ENCODE peak calls at places on chromosomes 4 and X, in five cellular contexts. One of them, this sample, is unnamed.
A peak's percentile ranks its signal among the peaks of the same experiment; 100 is the strongest.

GRCh38 chr4:88858752-88859151 is 161.1 kb upstream of the NAP1L5 start:
- DNase-seq in SK-N-SH: no peak
- DNase-seq in body of pancreas: no peak
- DNase-seq in heart left ventricle: no peak
- DNase-seq in esophagus squamous epithelium: no peak
- DNase-seq in this sample: no peak

GRCh38 chrX:46770817-46771163 is 11.9 kb upstream of the SLC9A7 start:
- DNase-seq in SK-N-SH: no peak
- DNase-seq in heart left ventricle: no peak
- DNase-seq in body of pancreas: no peak
- DNase-seq in esophagus squamous epithelium: no peak
- DNase-seq in this sample: no peak

GRCh38 chr4:150940123-150940522 is 75.0 kb downstream of the LRBA start:
- DNase-seq in esophagus squamous epithelium: no peak
- DNase-seq in heart left ventricle: no peak
- DNase-seq in body of pancreas: no peak
- DNase-seq in SK-N-SH: no peak
- DNase-seq in this sample: no peak

GRCh38 chr4:6703786-6704185 is 5.9 kb downstream of the MRFAP1L1 start:
- DNase-seq in body of pancreas: no peak
- DNase-seq in esophagus squamous epithelium: no peak
- DNase-seq in heart left ventricle: no peak
- DNase-seq in SK-N-SH: no peak
- DNase-seq in this sample: no peak

GRCh38 chr4:93731448-93731847 is 97.1 kb upstream of the ATOH1 start:
- DNase-seq in esophagus squamous epithelium: no peak
- DNase-seq in heart left ventricle: no peak
- DNase-seq in body of pancreas: no peak
- DNase-seq in SK-N-SH: peak; percentile 7
- DNase-seq in this sample: peak; percentile 58

GRCh38 chrX:31271615-31272471 is 200.0 kb upstream of the FTHL17 start:
- DNase-seq in body of pancreas: no peak
- DNase-seq in esophagus squamous epithelium: no peak
- DNase-seq in SK-N-SH: no peak
- DNase-seq in heart left ventricle: no peak
- DNase-seq in this sample: no peak

GRCh38 chr4:181294421-181294820 is 948.8 kb upstream of the TENM3 start:
- DNase-seq in heart left ventricle: no peak
- DNase-seq in esophagus squamous epithelium: no peak
- DNase-seq in body of pancreas: no peak
- DNase-seq in SK-N-SH: no peak
- DNase-seq in this sample: no peak

GRCh38 chrX:7170903-7171302 is 22.9 kb upstream of the PUDP start:
- DNase-seq in body of pancreas: peak; percentile 33
- DNase-seq in esophagus squamous epithelium: no peak
- DNase-seq in heart left ventricle: no peak
- DNase-seq in SK-N-SH: peak; percentile 28
- DNase-seq in this sample: no peak

GRCh38 chrX:11629593-11630211 is 36.0 kb downstream of the ARHGAP6 start:
- DNase-seq in SK-N-SH: no peak
- DNase-seq in body of pancreas: no peak
- DNase-seq in esophagus squamous epithelium: no peak
- DNase-seq in heart left ventricle: peak; percentile 38
- DNase-seq in this sample: peak; percentile 41

GRCh38 chr4:141352328-141352727 is 131.6 kb downstream of the ZNF330 start:
- DNase-seq in heart left ventricle: no peak
- DNase-seq in esophagus squamous epithelium: no peak
- DNase-seq in SK-N-SH: no peak
- DNase-seq in body of pancreas: no peak
- DNase-seq in this sample: no peak

GRCh38 chr4:155809835-155810234 is 51.0 kb downstream of the GUCY1B1 start:
- DNase-seq in esophagus squamous epithelium: no peak
- DNase-seq in SK-N-SH: peak; percentile 41
- DNase-seq in heart left ventricle: no peak
- DNase-seq in body of pancreas: no peak
- DNase-seq in this sample: no peak

GRCh38 chr4:67869580-67870190 is 14.1 kb downstream of the TMPRSS11D start:
- DNase-seq in esophagus squamous epithelium: no peak
- DNase-seq in body of pancreas: no peak
- DNase-seq in heart left ventricle: no peak
- DNase-seq in SK-N-SH: no peak
- DNase-seq in this sample: no peak

GRCh38 chrX:140762061-140762460 is 52.5 kb downstream of the LINC00632 start:
- DNase-seq in SK-N-SH: peak; percentile 50
- DNase-seq in heart left ventricle: no peak
- DNase-seq in body of pancreas: peak; percentile 59
- DNase-seq in esophagus squamous epithelium: no peak
- DNase-seq in this sample: no peak

GRCh38 chrX:37926700-37927099 is 79.3 kb upstream of the DYNLT3 start:
- DNase-seq in heart left ventricle: no peak
- DNase-seq in body of pancreas: no peak
- DNase-seq in SK-N-SH: peak; percentile 8
- DNase-seq in esophagus squamous epithelium: no peak
- DNase-seq in this sample: no peak

DNA sequence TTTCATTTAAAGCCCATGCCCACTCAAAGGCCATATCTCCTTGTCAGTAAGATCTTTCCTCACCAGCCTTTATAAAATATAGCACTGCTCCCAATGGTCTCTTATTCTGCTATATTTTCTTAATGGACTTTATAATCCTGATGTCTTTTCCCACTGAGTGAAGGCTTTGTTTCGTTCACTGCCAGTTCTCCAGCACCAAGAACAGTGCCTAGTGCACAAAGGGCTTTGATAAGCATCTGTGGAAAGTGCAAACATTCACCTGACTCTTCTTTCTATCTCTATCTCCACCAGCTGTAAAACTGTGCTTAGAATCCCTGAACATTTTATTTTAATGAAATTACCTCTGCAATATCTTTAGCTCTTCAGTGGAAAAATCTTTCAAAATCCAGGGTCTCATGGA is 573.9 kb upstream of the MAGEB2 start:
- DNase-seq in body of pancreas: no peak
- DNase-seq in SK-N-SH: no peak
- DNase-seq in esophagus squamous epithelium: no peak
- DNase-seq in heart left ventricle: no peak
- DNase-seq in this sample: no peak
- H3K9me3 ChIP-seq in body of pancreas: no peaks in the 10 kb centered on the region
- H3K9me3 ChIP-seq in SK-N-SH: no peaks in the 10 kb centered on the region
- H3K9me3 ChIP-seq in esophagus squamous epithelium: no peaks in the 10 kb centered on the region
- H3K9me3 ChIP-seq in heart left ventricle: no peaks in the 10 kb centered on the region
- H3K9me3 ChIP-seq in this sample: no peaks in the 10 kb centered on the region

GRCh38 chrX:17803449-17803848 is 57.6 kb downstream of the RAI2 start:
- DNase-seq in SK-N-SH: no peak
- DNase-seq in esophagus squamous epithelium: no peak
- DNase-seq in body of pancreas: no peak
- DNase-seq in heart left ventricle: no peak
- DNase-seq in this sample: no peak

GRCh38 chrX:17809273-17809672 is 51.8 kb downstream of the RAI2 start:
- DNase-seq in heart left ventricle: no peak
- DNase-seq in esophagus squamous epithelium: no peak
- DNase-seq in body of pancreas: no peak
- DNase-seq in SK-N-SH: no peak
- DNase-seq in this sample: no peak

GRCh38 chrX:17802756-17803155 is 58.3 kb downstream of the RAI2 start:
- DNase-seq in body of pancreas: no peak
- DNase-seq in esophagus squamous epithelium: no peak
- DNase-seq in heart left ventricle: no peak
- DNase-seq in SK-N-SH: no peak
- DNase-seq in this sample: no peak

GRCh38 chrX:17801431-17801830 is 59.7 kb downstream of the RAI2 start:
- DNase-seq in body of pancreas: no peak
- DNase-seq in esophagus squamous epithelium: no peak
- DNase-seq in heart left ventricle: no peak
- DNase-seq in SK-N-SH: no peak
- DNase-seq in this sample: no peak

GRCh38 chrX:17805120-17805519 is 56.0 kb downstream of the RAI2 start:
- DNase-seq in SK-N-SH: no peak
- DNase-seq in body of pancreas: no peak
- DNase-seq in heart left ventricle: no peak
- DNase-seq in esophagus squamous epithelium: no peak
- DNase-seq in this sample: no peak
- TF ChIP-seq CTCF in SK-N-SH: peak; percentile 21
- TF ChIP-seq CTCF in body of pancreas: no peak
- TF ChIP-seq CTCF in heart left ventricle: no peak
- TF ChIP-seq CTCF in esophagus squamous epithelium: no peak
- TF ChIP-seq CTCF in this sample: no peak

DNA sequence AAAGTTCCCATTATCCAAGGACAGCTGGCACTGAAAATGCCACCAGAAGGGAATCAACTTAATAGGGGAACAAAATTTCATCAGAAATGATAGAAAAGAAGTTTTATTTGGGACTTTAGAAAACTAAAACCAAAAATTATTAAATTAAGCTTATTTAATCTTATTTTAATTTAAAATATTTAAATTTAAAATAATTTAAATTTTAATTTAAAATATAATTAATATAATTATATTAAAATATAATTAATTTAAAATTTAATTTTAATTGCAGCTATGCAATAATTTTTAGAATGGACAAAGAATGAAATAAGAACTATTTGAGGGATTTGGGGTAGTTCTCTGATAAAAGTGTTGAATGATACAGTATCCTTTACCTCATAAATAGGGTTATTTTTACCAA is 10.2 kb upstream of the VAMP7 start:
- DNase-seq in esophagus squamous epithelium: no peak
- DNase-seq in SK-N-SH: no peak
- DNase-seq in body of pancreas: no peak
- DNase-seq in heart left ventricle: no peak
- DNase-seq in this sample: no peak
- H3K9me3 ChIP-seq in esophagus squamous epithelium: no peaks in the 10 kb centered on the region
- H3K9me3 ChIP-seq in SK-N-SH: no peaks in the 10 kb centered on the region
- H3K9me3 ChIP-seq in body of pancreas: no peaks in the 10 kb centered on the region
- H3K9me3 ChIP-seq in heart left ventricle: no peaks in the 10 kb centered on the region
- H3K9me3 ChIP-seq in this sample: no peaks in the 10 kb centered on the region

GRCh38 chrX:57282568-57282967 is 3.9 kb upstream of the FAAH2 start:
- DNase-seq in SK-N-SH: no peak
- DNase-seq in heart left ventricle: no peak
- DNase-seq in body of pancreas: no peak
- DNase-seq in esophagus squamous epithelium: no peak
- DNase-seq in this sample: no peak
- TF ChIP-seq CTCF in SK-N-SH: no peak
- TF ChIP-seq CTCF in heart left ventricle: no peak
- TF ChIP-seq CTCF in body of pancreas: no peak
- TF ChIP-seq CTCF in esophagus squamous epithelium: peak; percentile 19
- TF ChIP-seq CTCF in this sample: no peak

GRCh38 chr4:128249787-128250668 is 37.6 kb downstream of the PGRMC2 start:
- DNase-seq in esophagus squamous epithelium: no peak
- DNase-seq in heart left ventricle: no peak
- DNase-seq in SK-N-SH: no peak
- DNase-seq in body of pancreas: no peak
- DNase-seq in this sample: no peak
- H3K9me3 ChIP-seq in esophagus squamous epithelium: no peaks in the 10 kb centered on the region
- H3K9me3 ChIP-seq in heart left ventricle: no peaks in the 10 kb centered on the region
- H3K9me3 ChIP-seq in SK-N-SH: peaks cover 25% of the 10 kb centered on the region
- H3K9me3 ChIP-seq in body of pancreas: no peaks in the 10 kb centered on the region
- H3K9me3 ChIP-seq in this sample: no peaks in the 10 kb centered on the region

GRCh38 chrX:69313622-69314290 is 148.5 kb upstream of the PJA1 start:
- DNase-seq in heart left ventricle: no peak
- DNase-seq in esophagus squamous epithelium: no peak
- DNase-seq in body of pancreas: no peak
- DNase-seq in SK-N-SH: peak; percentile 8
- DNase-seq in this sample: no peak

GRCh38 chrX:69309074-69309792 is 144.0 kb upstream of the PJA1 start:
- DNase-seq in body of pancreas: no peak
- DNase-seq in heart left ventricle: no peak
- DNase-seq in SK-N-SH: no peak
- DNase-seq in esophagus squamous epithelium: no peak
- DNase-seq in this sample: no peak

GRCh38 chrX:69307736-69308135 is 142.5 kb upstream of the PJA1 start:
- DNase-seq in body of pancreas: no peak
- DNase-seq in esophagus squamous epithelium: no peak
- DNase-seq in SK-N-SH: no peak
- DNase-seq in heart left ventricle: no peak
- DNase-seq in this sample: no peak

GRCh38 chrX:69314436-69315348 is 149.4 kb upstream of the PJA1 start:
- DNase-seq in esophagus squamous epithelium: no peak
- DNase-seq in SK-N-SH: peak; percentile 12
- DNase-seq in heart left ventricle: peak; percentile 32
- DNase-seq in body of pancreas: no peak
- DNase-seq in this sample: no peak

GRCh38 chrX:69312141-69312670 is 147.0 kb upstream of the PJA1 start:
- DNase-seq in body of pancreas: no peak
- DNase-seq in SK-N-SH: no peak
- DNase-seq in esophagus squamous epithelium: no peak
- DNase-seq in heart left ventricle: no peak
- DNase-seq in this sample: no peak
- TF ChIP-seq CTCF in body of pancreas: no peak
- TF ChIP-seq CTCF in SK-N-SH: no peak
- TF ChIP-seq CTCF in esophagus squamous epithelium: no peak
- TF ChIP-seq CTCF in heart left ventricle: no peak
- TF ChIP-seq CTCF in this sample: no peak

GRCh38 chrX:19782419-19782818 is 105.0 kb downstream of the SH3KBP1 start:
- DNase-seq in esophagus squamous epithelium: no peak
- DNase-seq in SK-N-SH: no peak
- DNase-seq in heart left ventricle: no peak
- DNase-seq in body of pancreas: no peak
- DNase-seq in this sample: no peak
- H3K9me3 ChIP-seq in esophagus squamous epithelium: no peaks in the 10 kb centered on the region
- H3K9me3 ChIP-seq in SK-N-SH: no peaks in the 10 kb centered on the region
- H3K9me3 ChIP-seq in heart left ventricle: no peaks in the 10 kb centered on the region
- H3K9me3 ChIP-seq in body of pancreas: no peaks in the 10 kb centered on the region
- H3K9me3 ChIP-seq in this sample: no peaks in the 10 kb centered on the region

GRCh38 chr4:185656467-185656890 is 121.2 kb upstream of the PDLIM3 start:
- DNase-seq in esophagus squamous epithelium: no peak
- DNase-seq in heart left ventricle: peak; percentile 58
- DNase-seq in body of pancreas: peak; percentile 65
- DNase-seq in SK-N-SH: no peak
- DNase-seq in this sample: no peak
- TF ChIP-seq CTCF in esophagus squamous epithelium: no peak
- TF ChIP-seq CTCF in heart left ventricle: peak; percentile 10
- TF ChIP-seq CTCF in body of pancreas: no peak
- TF ChIP-seq CTCF in SK-N-SH: no peak
- TF ChIP-seq CTCF in this sample: peak; percentile 34

DNA sequence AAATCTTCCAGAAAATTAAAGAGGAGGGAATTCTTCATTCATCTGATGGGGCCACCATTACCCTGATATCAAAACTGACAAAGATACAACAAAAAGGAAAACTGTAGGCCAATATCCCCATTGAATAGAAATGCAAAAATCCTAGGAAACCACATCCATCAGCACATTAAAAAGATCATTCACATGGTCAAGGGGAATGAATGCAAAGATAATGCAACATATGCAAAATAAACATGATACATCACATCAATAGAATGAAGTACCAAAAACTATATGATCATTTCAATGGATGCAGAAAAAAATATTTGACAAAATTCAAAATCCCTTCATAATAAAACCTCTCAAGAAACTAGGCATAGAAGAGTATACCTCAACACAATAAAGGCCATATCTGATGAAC is 108.9 kb upstream of the SH3RF1 start:
- DNase-seq in heart left ventricle: no peak
- DNase-seq in body of pancreas: no peak
- DNase-seq in esophagus squamous epithelium: no peak
- DNase-seq in SK-N-SH: no peak
- DNase-seq in this sample: no peak
- H3K9me3 ChIP-seq in heart left ventricle: peaks cover 23% of the 10 kb centered on the region
- H3K9me3 ChIP-seq in body of pancreas: peaks cover 7% of the 10 kb centered on the region
- H3K9me3 ChIP-seq in esophagus squamous epithelium: no peaks in the 10 kb centered on the region
- H3K9me3 ChIP-seq in SK-N-SH: peaks cover 16% of the 10 kb centered on the region
- H3K9me3 ChIP-seq in this sample: peaks cover 26% of the 10 kb centered on the region

GRCh38 chrX:136954930-136955329 is 74.4 kb upstream of the RBMX start:
- DNase-seq in SK-N-SH: peak; percentile 27
- DNase-seq in body of pancreas: no peak
- DNase-seq in heart left ventricle: no peak
- DNase-seq in esophagus squamous epithelium: no peak
- DNase-seq in this sample: no peak
- TF ChIP-seq CTCF in SK-N-SH: peak; percentile 74
- TF ChIP-seq CTCF in body of pancreas: peak; percentile 14
- TF ChIP-seq CTCF in heart left ventricle: peak; percentile 29
- TF ChIP-seq CTCF in esophagus squamous epithelium: peak; percentile 41
- TF ChIP-seq CTCF in this sample: no peak